ENCODE peak calls at places on chromosomes 6 and 20, in nine cellular contexts. M is CD8-positive, alpha-beta memory T cell; C is heart left ventricle; G is upper lobe of left lung; A is spleen; I is colonic mucosa; D is NT2/D1; E is body of pancreas; Y is small intestine. H is an unnamed sample.

GRCh38 chr6:79536615-79536968 is 638 bp downstream of the LCA5 start:
- DNase-seq in M (no peak), C (peak; percentile 39), G (no peak), A (no peak), I (peak; percentile 45), D (no peak), E (peak; percentile 42), Y (peak; percentile 17), H (peak; percentile 28)

GRCh38 chr20:48285656-48286055 is 500.4 kb upstream of the SULF2 start:
- DNase-seq in M (no peak), C (no peak), G (no peak), A (no peak), I (no peak), D (no peak), E (peak; percentile 27), Y (peak; percentile 69), H (no peak)

GRCh38 chr20:33675127-33675954 is 1.1 kb upstream of the NECAB3 start:
- DNase-seq in M (no peak), C (no peak), G (no peak), A (no peak), I (no peak), D (no peak), E (no peak), Y (peak; percentile 27), H (peak; percentile 66)

GRCh38 chr6:36717231-36717825 is 19.7 kb downstream of the RAB44 start:
- DNase-seq in M (no peak), C (no peak), G (no peak), A (peak; percentile 40), I (no peak), D (no peak), E (no peak), Y (no peak), H (no peak)

GRCh38 chr6:41652876-41653641 is 14.8 kb downstream of the MDFI start:
- DNase-seq in M (no peak), C (no peak), G (peak; percentile 75), A (peak; percentile 56), I (no peak), D (no peak), E (peak; percentile 30), Y (no peak), H (no peak)

GRCh38 chr20:23596856-23597255 is 8.9 kb downstream of the CST9 start:
- DNase-seq in M (no peak), C (no peak), G (no peak), A (no peak), I (no peak), D (no peak), E (no peak), Y (no peak), H (no peak)

GRCh38 chr20:41177636-41178035 is 40.3 kb downstream of the PLCG1 start:
- DNase-seq in M (no peak), C (peak; percentile 77), G (no peak), A (no peak), I (no peak), D (no peak), E (no peak), Y (no peak), H (peak; percentile 58)

GRCh38 chr6:41375598-41376151 is 40.3 kb downstream of the NCR2 start:
- DNase-seq in M (no peak), C (no peak), G (no peak), A (no peak), I (no peak), D (no peak), E (no peak), Y (no peak), H (no peak)

GRCh38 chr20:47543006-47543431 is 41.3 kb downstream of the NCOA3 start:
- DNase-seq in M (no peak), C (no peak), G (no peak), A (no peak), I (no peak), D (no peak), E (no peak), Y (no peak), H (no peak)

GRCh38 chr6:81023007-81023582 is 729.4 kb downstream of the TENT5A start:
- DNase-seq in M (no peak), C (no peak), G (no peak), A (no peak), I (no peak), D (peak; percentile 15), E (no peak), Y (no peak), H (no peak)

GRCh38 chr20:7971536-7972285 is 31.5 kb upstream of the HAO1 start:
- DNase-seq in M (no peak), C (no peak), G (no peak), A (no peak), I (no peak), D (no peak), E (no peak), Y (no peak), H (no peak)

DNA sequence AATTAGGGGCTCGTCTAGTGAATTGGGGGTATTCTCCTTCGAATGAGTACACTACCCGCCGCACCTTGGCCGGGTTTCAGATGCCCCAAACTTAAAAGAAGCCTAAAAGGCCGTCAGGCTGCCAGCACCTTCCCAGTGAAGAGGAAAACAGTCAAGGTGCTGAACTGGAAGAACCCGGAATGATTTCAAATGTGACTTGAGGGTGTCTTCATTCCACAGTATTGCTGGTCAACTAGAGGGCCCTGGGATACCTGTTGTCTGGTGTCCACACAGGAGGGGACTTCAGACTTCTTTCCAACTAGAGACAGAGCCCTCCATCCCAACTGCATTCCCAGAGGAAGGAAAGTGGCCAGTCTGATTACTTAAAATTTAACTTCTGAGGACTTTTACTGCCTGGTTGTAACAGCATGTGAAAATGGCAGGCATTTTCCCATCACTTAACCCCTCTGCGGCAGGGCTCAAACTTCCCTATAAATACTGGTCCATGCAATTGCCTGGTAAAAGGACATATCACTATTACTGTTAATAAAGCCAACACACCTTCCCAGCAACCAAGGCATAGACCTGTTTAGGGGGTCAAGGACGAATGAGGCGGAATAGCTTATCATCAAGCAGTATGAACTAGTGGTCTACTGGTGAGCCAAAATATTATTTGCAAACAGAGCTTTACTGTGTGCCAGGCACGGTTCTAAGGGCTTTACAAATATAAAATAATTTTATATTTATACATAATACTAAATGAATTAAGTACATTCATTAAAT is 650 bp upstream of the SAMHD1 start:
- DNase-seq in M (no peak), C (no peak), G (no peak), A (no peak), I (no peak), D (no peak), E (peak; percentile 57), Y (no peak), H (no peak)
- H3K4me1 ChIP-seq in M (peaks cover 42% of the 10 kb centered on the region), C (peaks cover 4% of the 10 kb centered on the region), G (peaks cover 51% of the 10 kb centered on the region), A (peaks cover 18% of the 10 kb centered on the region), I (no peaks in the 10 kb centered on the region), D (no peaks in the 10 kb centered on the region), E (peaks cover 74% of the 10 kb centered on the region), Y (no peaks in the 10 kb centered on the region), H (peaks cover 45% of the 10 kb centered on the region)

GRCh38 chr6:142644866-142645265 is 300.1 kb downstream of the HIVEP2 start:
- DNase-seq in M (no peak), C (no peak), G (no peak), A (no peak), I (no peak), D (no peak), E (no peak), Y (no peak), H (no peak)

GRCh38 chr6:142645663-142646062 is 299.3 kb downstream of the HIVEP2 start:
- DNase-seq in M (no peak), C (no peak), G (no peak), A (no peak), I (no peak), D (no peak), E (no peak), Y (no peak), H (no peak)

GRCh38 chr6:142642651-142643050 is 302.3 kb downstream of the HIVEP2 start:
- DNase-seq in M (no peak), C (no peak), G (no peak), A (no peak), I (no peak), D (no peak), E (no peak), Y (no peak), H (no peak)

GRCh38 chr6:142648526-142648925 is 296.4 kb downstream of the HIVEP2 start:
- DNase-seq in M (no peak), C (no peak), G (no peak), A (no peak), I (no peak), D (no peak), E (no peak), Y (no peak), H (no peak)

DNA sequence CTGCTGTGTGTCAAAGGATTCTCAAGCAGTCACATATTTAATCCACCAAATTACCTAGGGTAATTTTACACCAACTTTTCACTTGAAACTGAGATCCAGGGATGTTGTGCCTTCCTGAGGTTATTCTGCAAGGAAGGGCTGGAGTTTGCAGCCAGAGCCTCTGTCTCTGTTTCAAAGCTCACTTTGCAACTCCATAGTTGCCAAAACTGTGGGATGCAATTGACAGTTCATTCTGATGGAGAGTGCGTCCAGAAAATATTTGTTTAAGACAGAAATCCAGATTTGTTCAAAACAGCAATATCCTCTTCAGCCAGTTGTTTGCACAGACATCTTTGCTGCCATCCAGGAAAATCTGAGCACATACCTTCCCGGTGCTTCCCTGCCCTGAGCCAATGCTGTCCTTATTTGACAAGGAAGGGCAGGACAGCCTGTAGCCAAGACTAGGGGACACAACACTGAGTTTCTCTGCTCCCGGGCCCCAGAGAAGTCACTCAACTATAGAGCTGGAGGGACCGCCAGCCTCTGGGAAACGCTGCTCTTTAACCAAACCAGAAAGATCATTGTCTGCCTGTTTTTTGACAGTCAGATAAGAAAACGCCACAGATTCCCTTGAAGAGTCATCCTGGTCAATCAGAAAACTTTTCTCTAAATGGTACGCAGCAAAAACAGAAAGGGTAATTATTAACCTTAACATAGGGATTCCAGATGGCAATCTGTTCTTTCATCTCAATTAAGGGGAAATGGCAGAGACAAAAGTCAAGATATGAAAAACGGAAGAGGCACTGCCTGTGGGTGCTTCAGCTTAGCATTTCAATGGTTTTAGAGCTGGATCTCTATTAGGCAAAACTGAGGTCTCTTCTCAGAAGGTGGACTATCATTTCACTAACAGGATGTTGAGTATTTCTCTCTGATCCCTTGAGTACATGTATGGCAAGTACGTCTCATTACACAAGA is 297.3 kb downstream of the HIVEP2 start:
- DNase-seq in M (no peak), C (no peak), G (no peak), A (no peak), I (no peak), D (no peak), E (no peak), Y (no peak), H (no peak)
- H3K4me1 ChIP-seq in M (no peaks in the 10 kb centered on the region), C (no peaks in the 10 kb centered on the region), G (no peaks in the 10 kb centered on the region), A (no peaks in the 10 kb centered on the region), I (no peaks in the 10 kb centered on the region), D (no peaks in the 10 kb centered on the region), E (peaks cover 5% of the 10 kb centered on the region), Y (no peaks in the 10 kb centered on the region), H (no peaks in the 10 kb centered on the region)

DNA sequence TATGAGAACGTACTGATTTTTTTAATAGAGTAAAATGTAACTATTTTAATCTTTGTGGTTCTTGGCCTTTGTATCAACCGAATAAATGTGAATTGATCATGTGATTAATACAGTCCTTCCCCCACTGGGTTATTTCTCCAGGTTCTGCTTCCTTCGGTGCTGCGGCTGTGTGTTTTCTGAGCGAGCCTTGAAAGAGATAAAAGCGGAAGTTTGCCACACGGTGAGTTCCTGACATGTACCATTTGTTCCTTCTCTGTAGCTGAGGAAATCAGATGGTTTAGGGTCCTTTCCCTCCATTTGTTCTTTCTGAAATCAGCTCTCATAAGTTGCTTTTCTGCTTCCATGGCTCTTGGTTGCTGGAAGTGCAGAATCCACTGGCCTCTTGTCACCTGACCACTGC is 15.5 kb downstream of the RTF2 start:
- DNase-seq in M (no peak), C (no peak), G (no peak), A (no peak), I (no peak), D (no peak), E (no peak), Y (no peak), H (no peak)
- H3K4me1 ChIP-seq in M (peaks cover 18% of the 10 kb centered on the region), C (no peaks in the 10 kb centered on the region), G (no peaks in the 10 kb centered on the region), A (no peaks in the 10 kb centered on the region), I (no peaks in the 10 kb centered on the region), D (no peaks in the 10 kb centered on the region), E (no peaks in the 10 kb centered on the region), Y (no peaks in the 10 kb centered on the region), H (no peaks in the 10 kb centered on the region)

GRCh38 chr6:29951882-29952281 is 9.6 kb downstream of the HLA-A start:
- DNase-seq in M (no peak), C (no peak), G (no peak), A (no peak), I (no peak), D (no peak), E (no peak), Y (no peak), H (no peak)
- H3K4me1 ChIP-seq in M (peaks cover 7% of the 10 kb centered on the region), C (no peaks in the 10 kb centered on the region), G (no peaks in the 10 kb centered on the region), A (no peaks in the 10 kb centered on the region), I (no peaks in the 10 kb centered on the region), D (no peaks in the 10 kb centered on the region), E (no peaks in the 10 kb centered on the region), Y (no peaks in the 10 kb centered on the region), H (no peaks in the 10 kb centered on the region)

H was measured in adrenal gland.